ENCODE peak calls at places on chromosomes 7 and 10, in four cellular contexts. One of them, this sample, is unnamed.

GRCh38 chr10:34139559-34139958 is 675.5 kb downstream of the PARD3 start:
- DNase-seq in HTR-8/SVneo: no peak
- DNase-seq in GM13977: no peak
- DNase-seq in SK-N-SH: no peak
- DNase-seq in this sample: no peak

GRCh38 chr7:23235688-23236280 is 10.8 kb upstream of the GPNMB start:
- DNase-seq in HTR-8/SVneo: no peak
- DNase-seq in GM13977: no peak
- DNase-seq in SK-N-SH: no peak
- DNase-seq in this sample: no peak

GRCh38 chr7:68505721-68506120 is 1092.6 kb upstream of the AUTS2 start:
- DNase-seq in HTR-8/SVneo: no peak
- DNase-seq in GM13977: no peak
- DNase-seq in SK-N-SH: no peak
- DNase-seq in this sample: no peak

GRCh38 chr10:101901340-101901739 is 57.7 kb upstream of the KCNIP2 start:
- DNase-seq in HTR-8/SVneo: no peak
- DNase-seq in GM13977: peak
- DNase-seq in SK-N-SH: no peak
- DNase-seq in this sample: no peak

GRCh38 chr10:117284726-117285494 is 44.0 kb downstream of the SLC18A2 start:
- DNase-seq in HTR-8/SVneo: no peak
- DNase-seq in GM13977: no peak
- DNase-seq in SK-N-SH: no peak
- DNase-seq in this sample: no peak

GRCh38 chr7:38102486-38102885 is 75.6 kb upstream of the STARD3NL start:
- DNase-seq in HTR-8/SVneo: no peak
- DNase-seq in GM13977: no peak
- DNase-seq in SK-N-SH: no peak
- DNase-seq in this sample: no peak

GRCh38 chr7:114413741-114414140 is 874 bp upstream of the FOXP2 start:
- DNase-seq in HTR-8/SVneo: no peak
- DNase-seq in GM13977: no peak
- DNase-seq in SK-N-SH: no peak
- DNase-seq in this sample: no peak

GRCh38 chr10:92157374-92157773 is 133.5 kb downstream of the CPEB3 start:
- DNase-seq in HTR-8/SVneo: no peak
- DNase-seq in GM13977: no peak
- DNase-seq in SK-N-SH: no peak
- DNase-seq in this sample: no peak

GRCh38 chr7:96266580-96266979 is 55.3 kb downstream of the SLC25A13 start:
- DNase-seq in HTR-8/SVneo: no peak
- DNase-seq in GM13977: no peak
- DNase-seq in SK-N-SH: no peak
- DNase-seq in this sample: no peak

GRCh38 chr10:123669901-123670300 is 3.7 kb downstream of the GPR26 start:
- DNase-seq in HTR-8/SVneo: no peak
- DNase-seq in GM13977: no peak
- DNase-seq in SK-N-SH: no peak
- DNase-seq in this sample: no peak

GRCh38 chr7:26320878-26321277 is 29.2 kb downstream of the SNX10 start:
- DNase-seq in HTR-8/SVneo: no peak
- DNase-seq in GM13977: no peak
- DNase-seq in SK-N-SH: no peak
- DNase-seq in this sample: no peak

GRCh38 chr7:87926581-87927461 is 7.2 kb upstream of the ADAM22 start:
- DNase-seq in HTR-8/SVneo: no peak
- DNase-seq in GM13977: peak
- DNase-seq in SK-N-SH: no peak
- DNase-seq in this sample: no peak

GRCh38 chr7:75740846-75741497 is 2.2 kb upstream of the HIP1 start:
- DNase-seq in HTR-8/SVneo: no peak
- DNase-seq in GM13977: peak
- DNase-seq in SK-N-SH: no peak
- DNase-seq in this sample: no peak

GRCh38 chr7:102318482-102318971 is 31.9 kb downstream of the SH2B2 start:
- DNase-seq in HTR-8/SVneo: no peak
- DNase-seq in GM13977: peak
- DNase-seq in SK-N-SH: peak
- DNase-seq in this sample: no peak

GRCh38 chr7:151276651-151277590 is 28.4 kb upstream of the SMARCD3 start:
- DNase-seq in HTR-8/SVneo: peak
- DNase-seq in GM13977: peak
- DNase-seq in SK-N-SH: peak
- DNase-seq in this sample: peak

GRCh38 chr7:128215281-128215680 is 25.8 kb upstream of the LEP start:
- DNase-seq in HTR-8/SVneo: no peak
- DNase-seq in GM13977: no peak
- DNase-seq in SK-N-SH: no peak
- DNase-seq in this sample: no peak

GRCh38 chr7:57412168-57412567 is 37.8 kb upstream of the ZNF716 start:
- DNase-seq in HTR-8/SVneo: no peak
- DNase-seq in GM13977: no peak
- DNase-seq in SK-N-SH: no peak
- DNase-seq in this sample: no peak

GRCh38 chr7:131219277-131220041 is 108.2 kb upstream of the MKLN1 start:
- DNase-seq in HTR-8/SVneo: no peak
- DNase-seq in GM13977: peak
- DNase-seq in SK-N-SH: no peak
- DNase-seq in this sample: no peak

GRCh38 chr7:34208878-34209621 is 303.7 kb downstream of the BMPER start:
- DNase-seq in HTR-8/SVneo: no peak
- DNase-seq in GM13977: no peak
- DNase-seq in SK-N-SH: no peak
- DNase-seq in this sample: no peak

GRCh38 chr7:71454981-71455380 is 323.0 kb downstream of the GALNT17 start:
- DNase-seq in HTR-8/SVneo: no peak
- DNase-seq in GM13977: no peak
- DNase-seq in SK-N-SH: no peak
- DNase-seq in this sample: no peak

GRCh38 chr7:41701542-41701941 is 1.3 kb downstream of the INHBA start:
- DNase-seq in HTR-8/SVneo: no peak
- DNase-seq in GM13977: no peak
- DNase-seq in SK-N-SH: no peak
- DNase-seq in this sample: no peak

GRCh38 chr10:123309740-123310139 is 155.5 kb downstream of the BUB3 start:
- DNase-seq in HTR-8/SVneo: no peak
- DNase-seq in GM13977: no peak
- DNase-seq in SK-N-SH: no peak
- DNase-seq in this sample: no peak

This sample was measured in NCI-H774.